ENCODE peak calls at places on chromosomes 11 and 22, in five cellular contexts. J is HS-27A; W is CD8-positive, alpha-beta memory T cell; G is Ammon's horn; U is ecto neural progenitor cell. R is an unnamed sample.

GRCh38 chr11:111540114-111540920 is at the start of gene LAYN:
- DNase-seq in J (no peak), W (peak; percentile 10), G (peak; percentile 74), U (peak; percentile 77), R (no peak)

GRCh38 chr22:32920032-32920628 is 118.6 kb downstream of the TIMP3 start:
- DNase-seq in J (no peak), W (no peak), G (no peak), U (no peak), R (no peak)

GRCh38 chr22:26367402-26368245 is 61.4 kb upstream of the ASPHD2 start:
- DNase-seq in J (peak; percentile 22), W (peak; percentile 38), G (peak; percentile 58), U (peak; percentile 67), R (peak; percentile 73)

GRCh38 chr11:17443000-17443399 is 33.6 kb downstream of the ABCC8 start:
- DNase-seq in J (no peak), W (no peak), G (no peak), U (no peak), R (no peak)

GRCh38 chr11:43489869-43490465 is 131.2 kb downstream of the TTC17 start:
- DNase-seq in J (no peak), W (no peak), G (no peak), U (no peak), R (no peak)

GRCh38 chr11:3796346-3796745 is 1.0 kb downstream of the NUP98 start:
- DNase-seq in J (no peak), W (no peak), G (no peak), U (no peak), R (no peak)

GRCh38 chr22:45893516-45893915 is 83.4 kb downstream of the WNT7B start:
- DNase-seq in J (no peak), W (no peak), G (no peak), U (no peak), R (no peak)

GRCh38 chr11:87265132-87265531 is 227.4 kb downstream of the TMEM135 start:
- DNase-seq in J (no peak), W (no peak), G (no peak), U (no peak), R (no peak)

GRCh38 chr11:106391771-106392412 is 314.4 kb downstream of the AASDHPPT start:
- DNase-seq in J (peak; percentile 43), W (no peak), G (no peak), U (no peak), R (no peak)

GRCh38 chr11:128517457-128518230 is 69.7 kb downstream of the ETS1 start:
- DNase-seq in J (no peak), W (no peak), G (no peak), U (no peak), R (no peak)

GRCh38 chr11:99069831-99070444 is 49.2 kb downstream of the CNTN5 start:
- DNase-seq in J (no peak), W (no peak), G (peak; percentile 24), U (peak; percentile 58), R (peak; percentile 0)

GRCh38 chr11:115980747-115981475 is 476.7 kb upstream of the CADM1 start:
- DNase-seq in J (no peak), W (no peak), G (no peak), U (peak; percentile 12), R (no peak)

GRCh38 chr11:94853836-94854235 is 85.7 kb downstream of the AMOTL1 start:
- DNase-seq in J (no peak), W (no peak), G (no peak), U (no peak), R (no peak)

GRCh38 chr22:33844273-33844672 is 76.0 kb downstream of the LARGE1 start:
- DNase-seq in J (no peak), W (no peak), G (no peak), U (no peak), R (no peak)

GRCh38 chr11:9757809-9758675 is 94.2 kb downstream of the SWAP70 start:
- DNase-seq in J (no peak), W (peak; percentile 91), G (peak; percentile 88), U (peak; percentile 91), R (peak; percentile 96)

GRCh38 chr11:36996795-36997194 is 398.8 kb upstream of the RAG2 start:
- DNase-seq in J (no peak), W (no peak), G (no peak), U (no peak), R (no peak)

GRCh38 chr11:87473174-87473573 is 435.4 kb downstream of the TMEM135 start:
- DNase-seq in J (peak; percentile 97), W (no peak), G (no peak), U (no peak), R (no peak)

GRCh38 chr22:50045211-50046018 is 12.7 kb downstream of the TTLL8 start:
- DNase-seq in J (no peak), W (no peak), G (no peak), U (no peak), R (no peak)

GRCh38 chr11:91163619-91164451 is 941.0 kb upstream of the CHORDC1 start:
- DNase-seq in J (peak; percentile 85), W (no peak), G (no peak), U (no peak), R (no peak)

GRCh38 chr11:61747389-61748285 is 4.8 kb upstream of the MYRF start:
- DNase-seq in J (peak; percentile 24), W (peak; percentile 28), G (peak; percentile 91), U (peak; percentile 89), R (peak; percentile 52)

GRCh38 chr11:62725686-62726085 is 1.6 kb downstream of the HNRNPUL2 start:
- DNase-seq in J (no peak), W (no peak), G (no peak), U (no peak), R (no peak)

GRCh38 chr11:49202287-49202976 is 6.0 kb downstream of the FOLH1 start:
- DNase-seq in J (no peak), W (no peak), G (no peak), U (no peak), R (no peak)

R was measured in activated CD4-positive, alpha-beta T cell treated with anti-CD3 and anti-CD28 coated beads, Interleukin-2, amount 50 U/mL, for 48 hours.